ENCODE peak calls at places on chromosomes 12 and 14, in ten cellular contexts. H is nephron progenitor cell; B is activated CD4-positive, alpha-beta T cell treated with anti-CD3 and anti-CD28 coated beads for 48 hours; F is fibroblast of the aortic adventitia; S is AG09309; A is non-pigmented ciliary epithelial cell; I is glomerular endothelial cell; U is GM13977; J is PC-3; Q is adipocyte. C is an unnamed sample.

GRCh38 chr12:132429932-132430643 is 59.9 kb upstream of the FBRSL1 start:
- DNase-seq in A (no peak), U (peak), S (no peak), J (peak), I (no peak), B (peak), H (peak), Q (peak), F (no peak), C (no peak)

GRCh38 chr12:13390381-13390856 is 193.9 kb downstream of the EMP1 start:
- DNase-seq in H (no peak), U (no peak), B (no peak), F (peak), J (peak), S (peak), I (no peak), A (no peak), Q (peak), C (peak)

GRCh38 chr12:111352300-111352993 is 16.4 kb downstream of the PHETA1 start:
- DNase-seq in J (no peak), Q (no peak), F (no peak), A (no peak), B (no peak), I (no peak), H (no peak), U (no peak), S (no peak), C (no peak)

GRCh38 chr12:96892104-96892503 is 15.0 kb upstream of the NEDD1 start:
- DNase-seq in B (no peak), A (no peak), S (no peak), I (no peak), F (no peak), Q (no peak), U (no peak), H (no peak), J (no peak), C (no peak)

GRCh38 chr14:91363776-91364523 is 53.7 kb downstream of the CCDC88C start:
- DNase-seq in J (no peak), S (no peak), I (no peak), A (no peak), H (no peak), U (peak), Q (no peak), F (no peak), B (no peak), C (no peak)

GRCh38 chr12:12735301-12735700 is 18.1 kb downstream of the CDKN1B start:
- DNase-seq in I (no peak), J (no peak), U (no peak), F (peak), A (no peak), H (no peak), Q (no peak), B (no peak), S (no peak), C (no peak)

GRCh38 chr12:21248679-21249078 is 86.0 kb downstream of the SLCO1A2 start:
- DNase-seq in J (peak), A (no peak), Q (peak), I (peak), H (no peak), S (no peak), F (peak), B (no peak), U (peak), C (no peak)

GRCh38 chr12:123109319-123109772 is 41.5 kb downstream of the PITPNM2 start:
- DNase-seq in J (no peak), I (no peak), S (no peak), Q (no peak), U (no peak), B (no peak), H (no peak), A (no peak), F (peak), C (no peak)

GRCh38 chr14:36874396-36875138 is 212.9 kb downstream of the PAX9 start:
- DNase-seq in B (no peak), Q (peak), A (no peak), I (no peak), F (no peak), H (no peak), U (no peak), J (peak), S (no peak), C (no peak)

GRCh38 chr14:90388982-90389381 is 7.8 kb upstream of the CALM1 start:
- DNase-seq in U (no peak), H (no peak), B (peak), F (no peak), J (peak), A (no peak), I (no peak), S (no peak), Q (no peak), C (no peak)

GRCh38 chr14:103286460-103286859 is 47.6 kb upstream of the EIF5 start:
- DNase-seq in Q (no peak), A (no peak), F (no peak), I (no peak), H (no peak), S (no peak), B (no peak), U (no peak), J (no peak), C (no peak)